ENCODE peak calls at places on chromosomes 2 and 18, in six cellular contexts. One of them, this sample, is unnamed.

GRCh38 chr2:7473135-7473771 is 556.0 kb downstream of the RNF144A start:
- DNase-seq in PC-9: no peak
- DNase-seq in RWPE1: no peak
- DNase-seq in A549: no peak
- DNase-seq in IMR-90: no peak
- DNase-seq in cardiac fibroblast: no peak
- DNase-seq in this sample: no peak

GRCh38 chr2:76599732-76600368 is 889.1 kb upstream of the GCFC2 start:
- DNase-seq in PC-9: peak; percentile 74
- DNase-seq in RWPE1: peak; percentile 59
- DNase-seq in A549: peak; percentile 4
- DNase-seq in IMR-90: peak; percentile 67
- DNase-seq in cardiac fibroblast: peak; percentile 65
- DNase-seq in this sample: peak; percentile 62

GRCh38 chr18:24219561-24220317 is 80.9 kb downstream of the CABYR start:
- DNase-seq in PC-9: no peak
- DNase-seq in RWPE1: no peak
- DNase-seq in A549: no peak
- DNase-seq in IMR-90: no peak
- DNase-seq in cardiac fibroblast: no peak
- DNase-seq in this sample: no peak

GRCh38 chr2:134512734-134513467 is 205.9 kb downstream of the TMEM163 start:
- DNase-seq in PC-9: no peak
- DNase-seq in RWPE1: no peak
- DNase-seq in A549: no peak
- DNase-seq in IMR-90: no peak
- DNase-seq in cardiac fibroblast: no peak
- DNase-seq in this sample: no peak

GRCh38 chr18:45602926-45603325 is 12.3 kb upstream of the SLC14A2 start:
- DNase-seq in PC-9: no peak
- DNase-seq in RWPE1: peak; percentile 17
- DNase-seq in A549: no peak
- DNase-seq in IMR-90: no peak
- DNase-seq in cardiac fibroblast: no peak
- DNase-seq in this sample: no peak

GRCh38 chr2:62221141-62221540 is 25.2 kb downstream of the B3GNT2 start:
- DNase-seq in PC-9: no peak
- DNase-seq in RWPE1: no peak
- DNase-seq in A549: no peak
- DNase-seq in IMR-90: peak; percentile 30
- DNase-seq in cardiac fibroblast: peak; percentile 88
- DNase-seq in this sample: no peak

GRCh38 chr2:49490710-49491109 is 336.4 kb upstream of the FSHR start:
- DNase-seq in PC-9: no peak
- DNase-seq in RWPE1: no peak
- DNase-seq in A549: peak; percentile 1
- DNase-seq in IMR-90: no peak
- DNase-seq in cardiac fibroblast: peak; percentile 25
- DNase-seq in this sample: peak; percentile 62

GRCh38 chr2:5692561-5693287 is 540 bp downstream of the SOX11 start:
- DNase-seq in PC-9: no peak
- DNase-seq in RWPE1: no peak
- DNase-seq in A549: no peak
- DNase-seq in IMR-90: peak; percentile 44
- DNase-seq in cardiac fibroblast: no peak
- DNase-seq in this sample: peak; percentile 58

GRCh38 chr18:68072744-68073143 is 556.2 kb upstream of the DSEL start:
- DNase-seq in PC-9: no peak
- DNase-seq in RWPE1: no peak
- DNase-seq in A549: no peak
- DNase-seq in IMR-90: no peak
- DNase-seq in cardiac fibroblast: no peak
- DNase-seq in this sample: no peak

GRCh38 chr2:175976758-175977157 is 25.3 kb downstream of the LNPK start:
- DNase-seq in PC-9: no peak
- DNase-seq in RWPE1: no peak
- DNase-seq in A549: no peak
- DNase-seq in IMR-90: peak; percentile 52
- DNase-seq in cardiac fibroblast: peak; percentile 42
- DNase-seq in this sample: no peak

GRCh38 chr2:141041281-141041680 is 1089.5 kb downstream of the LRP1B start:
- DNase-seq in PC-9: no peak
- DNase-seq in RWPE1: no peak
- DNase-seq in A549: no peak
- DNase-seq in IMR-90: peak; percentile 36
- DNase-seq in cardiac fibroblast: no peak
- DNase-seq in this sample: no peak

GRCh38 chr2:5798083-5798482 is 105.9 kb downstream of the SOX11 start:
- DNase-seq in PC-9: no peak
- DNase-seq in RWPE1: no peak
- DNase-seq in A549: no peak
- DNase-seq in IMR-90: peak; percentile 97
- DNase-seq in cardiac fibroblast: no peak
- DNase-seq in this sample: no peak

GRCh38 chr2:177229448-177230242 is 17.1 kb downstream of the HNRNPA3 start:
- DNase-seq in PC-9: no peak
- DNase-seq in RWPE1: no peak
- DNase-seq in A549: no peak
- DNase-seq in IMR-90: no peak
- DNase-seq in cardiac fibroblast: no peak
- DNase-seq in this sample: no peak

GRCh38 chr2:125710561-125710960 is 945.4 kb upstream of the GYPC start:
- DNase-seq in PC-9: peak; percentile 59
- DNase-seq in RWPE1: no peak
- DNase-seq in A549: no peak
- DNase-seq in IMR-90: no peak
- DNase-seq in cardiac fibroblast: no peak
- DNase-seq in this sample: no peak

GRCh38 chr18:60090170-60090569 is 190.4 kb downstream of the PMAIP1 start:
- DNase-seq in PC-9: no peak
- DNase-seq in RWPE1: no peak
- DNase-seq in A549: no peak
- DNase-seq in IMR-90: no peak
- DNase-seq in cardiac fibroblast: peak; percentile 4
- DNase-seq in this sample: no peak
- TF ChIP-seq CTCF in PC-9: no peak
- TF ChIP-seq CTCF in RWPE1: no peak
- TF ChIP-seq CTCF in A549: no peak
- TF ChIP-seq CTCF in IMR-90: no peak
- TF ChIP-seq CTCF in cardiac fibroblast: no peak
- TF ChIP-seq CTCF in this sample: no peak

DNA sequence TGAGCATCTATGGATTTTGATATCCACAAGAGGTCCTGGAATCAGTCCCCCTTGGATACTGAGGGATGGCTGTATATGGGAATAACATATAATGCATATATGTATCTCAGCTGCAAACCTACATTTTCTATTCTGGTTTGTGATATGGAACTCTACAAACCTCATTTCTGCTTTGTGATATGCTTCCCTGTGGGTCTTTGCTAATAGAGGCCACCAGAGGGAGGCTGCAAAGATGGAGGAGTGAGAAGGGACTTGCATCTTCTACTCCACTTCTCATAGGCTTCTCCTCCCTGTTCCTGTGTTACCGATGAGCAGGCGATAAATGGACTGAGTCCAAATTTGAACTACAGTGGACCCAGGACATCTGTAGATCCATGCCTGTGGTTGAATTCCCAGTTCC is 37.8 kb downstream of the ARID5A start:
- DNase-seq in PC-9: no peak
- DNase-seq in RWPE1: no peak
- DNase-seq in A549: no peak
- DNase-seq in IMR-90: no peak
- DNase-seq in cardiac fibroblast: no peak
- DNase-seq in this sample: no peak
- TF ChIP-seq CTCF in PC-9: no peak
- TF ChIP-seq CTCF in RWPE1: no peak
- TF ChIP-seq CTCF in A549: no peak
- TF ChIP-seq CTCF in IMR-90: no peak
- TF ChIP-seq CTCF in cardiac fibroblast: peak; percentile 26
- TF ChIP-seq CTCF in this sample: no peak

GRCh38 chr2:18690342-18690741 is 101.0 kb upstream of the NT5C1B start:
- DNase-seq in PC-9: no peak
- DNase-seq in RWPE1: no peak
- DNase-seq in A549: no peak
- DNase-seq in IMR-90: no peak
- DNase-seq in cardiac fibroblast: no peak
- DNase-seq in this sample: peak; percentile 39
- TF ChIP-seq CTCF in PC-9: peak; percentile 27
- TF ChIP-seq CTCF in RWPE1: no peak
- TF ChIP-seq CTCF in A549: no peak
- TF ChIP-seq CTCF in IMR-90: no peak
- TF ChIP-seq CTCF in cardiac fibroblast: peak; percentile 11
- TF ChIP-seq CTCF in this sample: peak; percentile 64

GRCh38 chr18:6414118-6414722 is 491 bp downstream of the L3MBTL4 start:
- DNase-seq in PC-9: no peak
- DNase-seq in RWPE1: peak; percentile 8
- DNase-seq in A549: no peak
- DNase-seq in IMR-90: no peak
- DNase-seq in cardiac fibroblast: no peak
- DNase-seq in this sample: peak; percentile 42
- TF ChIP-seq CTCF in PC-9: no peak
- TF ChIP-seq CTCF in RWPE1: no peak
- TF ChIP-seq CTCF in A549: no peak
- TF ChIP-seq CTCF in IMR-90: no peak
- TF ChIP-seq CTCF in cardiac fibroblast: no peak
- TF ChIP-seq CTCF in this sample: no peak

DNA sequence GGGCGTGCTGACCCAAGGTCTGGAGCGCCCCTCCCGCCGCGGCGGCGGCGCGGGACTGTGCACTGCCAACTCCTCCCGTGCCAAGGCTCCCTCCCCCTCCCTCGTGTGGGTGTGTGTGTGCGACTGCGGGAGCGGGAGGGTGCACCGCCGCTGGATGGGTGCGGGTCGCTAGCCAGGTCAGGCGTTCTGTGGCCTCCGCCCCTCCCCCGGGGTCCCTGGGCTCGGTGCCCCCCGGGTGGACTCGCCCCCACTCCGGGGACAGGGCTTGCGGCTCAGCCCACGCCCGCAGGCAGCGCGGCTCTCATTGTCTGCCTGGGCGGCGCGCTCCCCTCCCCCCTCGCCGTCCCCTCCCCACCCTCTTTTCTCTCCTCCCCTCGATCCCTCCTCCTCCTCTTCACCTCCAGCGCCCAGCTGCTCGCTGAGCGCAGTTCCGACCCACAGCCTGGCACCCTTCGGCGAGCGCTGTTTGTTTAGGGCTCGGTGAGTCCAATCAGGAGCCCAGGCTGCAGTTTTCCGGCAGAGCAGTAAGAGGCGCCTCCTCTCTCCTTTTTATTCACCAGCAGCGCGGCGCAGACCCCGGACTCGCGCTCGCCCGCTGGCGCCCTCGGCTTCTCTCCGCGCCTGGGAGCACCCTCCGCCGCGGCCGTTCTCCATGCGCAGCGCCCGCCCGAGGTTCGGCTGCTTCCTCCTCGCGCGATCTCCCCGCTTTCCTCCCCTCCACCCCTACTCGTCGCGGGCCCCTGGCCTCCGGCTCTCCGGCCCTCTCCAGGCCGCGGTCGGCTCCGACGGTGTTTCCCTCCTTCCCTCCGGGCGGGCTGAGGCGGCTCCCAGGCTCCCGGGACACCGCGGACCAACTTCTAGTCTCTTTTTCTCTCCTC is at the start of gene GATA6:
- DNase-seq in PC-9: peak; percentile 77
- DNase-seq in RWPE1: peak; percentile 78
- DNase-seq in A549: peak; percentile 75
- DNase-seq in IMR-90: peak; percentile 91
- DNase-seq in cardiac fibroblast: peak; percentile 89
- DNase-seq in this sample: peak; percentile 76
- TF ChIP-seq CTCF in PC-9: peak; percentile 45
- TF ChIP-seq CTCF in RWPE1: peak; percentile 73
- TF ChIP-seq CTCF in A549: peak; percentile 38
- TF ChIP-seq CTCF in IMR-90: peak; percentile 65
- TF ChIP-seq CTCF in cardiac fibroblast: peak; percentile 55
- TF ChIP-seq CTCF in this sample: no peak

DNA sequence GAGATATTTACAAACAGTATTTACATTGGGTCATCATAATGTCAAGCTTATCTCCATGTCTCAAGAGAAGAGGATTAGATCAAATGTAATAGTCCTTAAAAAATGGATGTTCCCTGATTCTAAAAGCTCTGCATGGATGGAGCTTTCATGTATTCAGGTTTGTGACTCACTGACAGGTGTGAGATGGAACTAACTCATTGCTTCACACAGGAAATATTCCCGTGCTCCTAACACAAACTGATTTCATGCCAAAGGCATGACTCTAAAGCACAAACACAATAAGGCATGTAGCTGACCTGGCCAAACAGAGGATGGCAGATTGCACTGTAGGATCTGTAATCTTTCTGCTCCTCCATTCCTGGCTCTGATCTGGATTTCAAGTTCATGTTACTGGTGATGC is 110.0 kb downstream of the ALK start:
- DNase-seq in PC-9: no peak
- DNase-seq in RWPE1: peak; percentile 69
- DNase-seq in A549: no peak
- DNase-seq in IMR-90: peak; percentile 4
- DNase-seq in cardiac fibroblast: peak; percentile 16
- DNase-seq in this sample: no peak
- TF ChIP-seq CTCF in PC-9: no peak
- TF ChIP-seq CTCF in RWPE1: no peak
- TF ChIP-seq CTCF in A549: no peak
- TF ChIP-seq CTCF in IMR-90: no peak
- TF ChIP-seq CTCF in cardiac fibroblast: no peak
- TF ChIP-seq CTCF in this sample: no peak

GRCh38 chr2:159157361-159158045 is 129.0 kb downstream of the WDSUB1 start:
- DNase-seq in PC-9: no peak
- DNase-seq in RWPE1: peak; percentile 59
- DNase-seq in A549: no peak
- DNase-seq in IMR-90: peak; percentile 14
- DNase-seq in cardiac fibroblast: no peak
- DNase-seq in this sample: no peak
- TF ChIP-seq CTCF in PC-9: no peak
- TF ChIP-seq CTCF in RWPE1: no peak
- TF ChIP-seq CTCF in A549: no peak
- TF ChIP-seq CTCF in IMR-90: no peak
- TF ChIP-seq CTCF in cardiac fibroblast: no peak
- TF ChIP-seq CTCF in this sample: no peak

GRCh38 chr2:205934443-205934842 is 151.5 kb downstream of the INO80D start:
- DNase-seq in PC-9: no peak
- DNase-seq in RWPE1: no peak
- DNase-seq in A549: peak; percentile 31
- DNase-seq in IMR-90: no peak
- DNase-seq in cardiac fibroblast: peak; percentile 19
- DNase-seq in this sample: no peak
- TF ChIP-seq CTCF in PC-9: no peak
- TF ChIP-seq CTCF in RWPE1: no peak
- TF ChIP-seq CTCF in A549: no peak
- TF ChIP-seq CTCF in IMR-90: peak; percentile 8
- TF ChIP-seq CTCF in cardiac fibroblast: peak; percentile 22
- TF ChIP-seq CTCF in this sample: no peak

GRCh38 chr18:23156134-23156533 is 20.8 kb downstream of the CABLES1 start:
- DNase-seq in PC-9: no peak
- DNase-seq in RWPE1: no peak
- DNase-seq in A549: no peak
- DNase-seq in IMR-90: no peak
- DNase-seq in cardiac fibroblast: no peak
- DNase-seq in this sample: no peak
- TF ChIP-seq CTCF in PC-9: no peak
- TF ChIP-seq CTCF in RWPE1: no peak
- TF ChIP-seq CTCF in A549: no peak
- TF ChIP-seq CTCF in IMR-90: no peak
- TF ChIP-seq CTCF in cardiac fibroblast: no peak
- TF ChIP-seq CTCF in this sample: no peak

This sample was measured in endothelial cell.